ENCODE peak calls at places on chromosomes 3 and 15, in seven cellular contexts. G is SK-N-SH, K is HCT116, Q is HepG2, W is endothelial cell of umbilical vein, B is GM12878, D is K562. Z is an unnamed sample. For H3K36me3, the result is how much of the 10 kb centered on the place peaks cover.

GRCh38 chr3:33438284-33438668 is 1.9 kb downstream of the UBP1 start:
- DNase-seq in G (no peak), W (peak), K (no peak), D (peak), B (no peak), Q (peak), Z (no peak)

GRCh38 chr15:32029862-32030781 is at the start of gene CHRNA7:
- DNase-seq in W (peak), D (peak), B (no peak), G (peak), K (peak), Q (peak), Z (no peak)

GRCh38 chr3:49279376-49279775 is 2.3 kb upstream of the C3orf62 start:
- DNase-seq in Q (no peak), B (no peak), W (peak), G (no peak), D (no peak), K (no peak), Z (no peak)

GRCh38 chr3:127457746-127458145 is 132.8 kb downstream of the TPRA1 start:
- DNase-seq in G (no peak), D (no peak), K (no peak), Q (no peak), W (no peak), B (no peak), Z (no peak)

GRCh38 chr15:31261266-31262142 is 65.1 kb upstream of the KLF13 start:
- DNase-seq in W (no peak), K (no peak), Q (no peak), G (no peak), B (no peak), D (no peak), Z (no peak)

GRCh38 chr3:130323503-130323902 is 22.0 kb upstream of the COL6A5 start:
- DNase-seq in B (no peak), G (no peak), W (no peak), Q (no peak), K (no peak), D (no peak), Z (no peak)

GRCh38 chr15:33071451-33071850 is 123.1 kb downstream of the FMN1 start:
- DNase-seq in W (no peak), B (no peak), K (no peak), Q (no peak), G (no peak), D (no peak), Z (no peak)

GRCh38 chr3:5004319-5005152 is 25.3 kb downstream of the BHLHE40 start:
- DNase-seq in Q (no peak), K (no peak), G (no peak), D (no peak), B (no peak), W (no peak), Z (no peak)

GRCh38 chr3:136545664-136546266 is 206.4 kb downstream of the STAG1 start:
- DNase-seq in G (no peak), Q (no peak), D (peak), B (no peak), W (peak), K (no peak), Z (no peak)

GRCh38 chr3:156675744-156676466 is 1.5 kb downstream of the TIPARP start:
- DNase-seq in Q (peak), D (peak), G (peak), K (peak), B (no peak), W (peak), Z (peak)

GRCh38 chr15:77564933-77565332 is 67.8 kb downstream of the LINGO1 start:
- DNase-seq in W (no peak), G (no peak), D (no peak), B (no peak), K (no peak), Q (no peak), Z (no peak)

GRCh38 chr3:128491900-128492352 is 1.1 kb downstream of the GATA2 start:
- DNase-seq in G (no peak), W (peak), K (no peak), B (no peak), D (no peak), Q (no peak), Z (no peak)

GRCh38 chr3:5563537-5564277 is 376.2 kb downstream of the EDEM1 start:
- DNase-seq in Q (no peak), D (peak), K (peak), W (no peak), B (no peak), G (no peak), Z (no peak)

GRCh38 chr3:128485283-128486156 is 7.5 kb downstream of the GATA2 start:
- DNase-seq in B (no peak), Q (no peak), W (no peak), G (no peak), K (no peak), D (no peak), Z (no peak)

GRCh38 chr3:40745381-40746106 is 220.8 kb downstream of the ZNF621 start:
- DNase-seq in D (no peak), B (no peak), K (no peak), G (no peak), W (no peak), Q (no peak), Z (no peak)

GRCh38 chr15:44736261-44736765 is at the start of gene TRIM69:
- DNase-seq in K (no peak), B (no peak), D (no peak), G (no peak), W (no peak), Q (no peak), Z (no peak)

GRCh38 chr15:94239474-94239873 is 8.1 kb downstream of the MCTP2 start:
- DNase-seq in D (no peak), K (no peak), W (no peak), G (no peak), B (no peak), Q (no peak), Z (no peak)

GRCh38 chr3:45137656-45138181 is 8.5 kb downstream of the CDCP1 start:
- DNase-seq in Q (no peak), D (peak), B (no peak), G (no peak), K (no peak), W (no peak), Z (no peak)

GRCh38 chr3:6362406-6362805 is 498.5 kb upstream of the GRM7 start:
- DNase-seq in K (no peak), B (no peak), Q (no peak), G (no peak), D (no peak), W (no peak), Z (no peak)

GRCh38 chr3:35665390-35666055 is 26.2 kb downstream of the ARPP21 start:
- DNase-seq in K (no peak), G (no peak), B (no peak), W (peak), D (no peak), Q (no peak), Z (no peak)

GRCh38 chr3:175266993-175267960 is 408.1 kb downstream of the NAALADL2 start:
- DNase-seq in K (no peak), W (no peak), B (no peak), G (no peak), D (no peak), Q (no peak), Z (no peak)

GRCh38 chr15:55289011-55289572 is 521 bp downstream of the RAB27A start:
- DNase-seq in Q (peak), K (no peak), B (no peak), G (no peak), W (peak), D (peak), Z (no peak)

GRCh38 chr3:535566-536416 is 339.2 kb downstream of the CHL1 start:
- DNase-seq in W (no peak), Q (no peak), G (peak), D (no peak), B (no peak), K (no peak), Z (no peak)

GRCh38 chr3:29514170-29514569 is 233.3 kb downstream of the RBMS3 start:
- DNase-seq in G (no peak), D (no peak), Q (no peak), W (no peak), B (no peak), K (no peak), Z (no peak)

GRCh38 chr3:181709537-181710279 is 2.0 kb upstream of the SOX2 start:
- DNase-seq in B (no peak), G (peak), D (peak), Q (peak), K (peak), W (peak), Z (no peak)

GRCh38 chr3:155737844-155738460 is 6.9 kb downstream of the PLCH1 start:
- DNase-seq in G (no peak), W (no peak), Q (peak), B (peak), D (no peak), K (peak), Z (no peak)

GRCh38 chr3:168467085-168467714 is 371.5 kb upstream of the GOLIM4 start:
- DNase-seq in Q (no peak), D (no peak), W (peak), G (peak), B (peak), K (no peak), Z (no peak)

GRCh38 chr3:159273608-159274007 is 471.8 kb downstream of the MFSD1 start:
- DNase-seq in Q (peak), W (peak), B (no peak), G (no peak), D (no peak), K (no peak), Z (no peak)

GRCh38 chr3:122754867-122755835 is 38.5 kb downstream of the HSPBAP1 start:
- DNase-seq in K (peak), B (peak), G (peak), W (peak), Q (peak), D (peak), Z (no peak)

GRCh38 chr3:126373682-126374601 is 16.7 kb upstream of the KLF15 start:
- DNase-seq in W (no peak), K (no peak), Q (no peak), D (no peak), G (no peak), B (no peak), Z (no peak)

GRCh38 chr15:71182522-71182921 is 67.3 kb downstream of the THSD4 start:
- DNase-seq in W (no peak), Q (no peak), D (no peak), K (no peak), B (no peak), G (no peak), Z (no peak)

GRCh38 chr3:108486910-108487309 is 23.5 kb downstream of the MYH15 start:
- DNase-seq in G (peak), B (no peak), W (peak), Q (no peak), K (no peak), D (no peak), Z (no peak)

GRCh38 chr3:172659246-172660002 is 51.4 kb downstream of the NCEH1 start:
- DNase-seq in K (peak), D (no peak), B (no peak), Q (no peak), W (no peak), G (no peak), Z (no peak)

GRCh38 chr3:163056874-163057497 is 1560.4 kb downstream of the OTOL1 start:
- DNase-seq in W (no peak), K (peak), Q (peak), D (peak), B (no peak), G (peak), Z (peak)

GRCh38 chr3:46372492-46373359 is 2.0 kb downstream of the CCR5 start:
- DNase-seq in G (no peak), Q (no peak), W (no peak), D (no peak), K (no peak), B (no peak), Z (no peak)

GRCh38 chr3:46692566-46692983 is 904 bp downstream of the ALS2CL start:
- DNase-seq in G (no peak), D (no peak), Q (no peak), W (peak), K (peak), B (no peak), Z (no peak)

GRCh38 chr3:125000661-125001060 is 55.1 kb downstream of the HEG1 start:
- DNase-seq in B (no peak), G (no peak), K (no peak), Q (no peak), D (no peak), W (no peak), Z (no peak)

GRCh38 chr3:8239718-8240698 is 261.6 kb upstream of the LMCD1 start:
- DNase-seq in Q (peak), K (peak), G (peak), W (peak), D (peak), B (no peak), Z (no peak)

GRCh38 chr3:50572801-50573371 is 3.6 kb downstream of the HEMK1 start:
- DNase-seq in G (no peak), W (no peak), Q (no peak), B (no peak), K (no peak), D (no peak), Z (no peak)

GRCh38 chr3:4906107-4906621 is 73.1 kb upstream of the BHLHE40 start:
- DNase-seq in Q (no peak), G (peak), K (no peak), B (no peak), D (peak), W (no peak), Z (peak)

GRCh38 chr15:78923480-78924360 is 21.1 kb downstream of the CTSH start:
- DNase-seq in Q (no peak), G (no peak), B (no peak), W (no peak), K (no peak), D (no peak), Z (no peak)
- H3K36me3 ChIP-seq in Q (under half), G (under half), B (under half), W (under half), K (under half), D (half or more), Z (under half)

DNA sequence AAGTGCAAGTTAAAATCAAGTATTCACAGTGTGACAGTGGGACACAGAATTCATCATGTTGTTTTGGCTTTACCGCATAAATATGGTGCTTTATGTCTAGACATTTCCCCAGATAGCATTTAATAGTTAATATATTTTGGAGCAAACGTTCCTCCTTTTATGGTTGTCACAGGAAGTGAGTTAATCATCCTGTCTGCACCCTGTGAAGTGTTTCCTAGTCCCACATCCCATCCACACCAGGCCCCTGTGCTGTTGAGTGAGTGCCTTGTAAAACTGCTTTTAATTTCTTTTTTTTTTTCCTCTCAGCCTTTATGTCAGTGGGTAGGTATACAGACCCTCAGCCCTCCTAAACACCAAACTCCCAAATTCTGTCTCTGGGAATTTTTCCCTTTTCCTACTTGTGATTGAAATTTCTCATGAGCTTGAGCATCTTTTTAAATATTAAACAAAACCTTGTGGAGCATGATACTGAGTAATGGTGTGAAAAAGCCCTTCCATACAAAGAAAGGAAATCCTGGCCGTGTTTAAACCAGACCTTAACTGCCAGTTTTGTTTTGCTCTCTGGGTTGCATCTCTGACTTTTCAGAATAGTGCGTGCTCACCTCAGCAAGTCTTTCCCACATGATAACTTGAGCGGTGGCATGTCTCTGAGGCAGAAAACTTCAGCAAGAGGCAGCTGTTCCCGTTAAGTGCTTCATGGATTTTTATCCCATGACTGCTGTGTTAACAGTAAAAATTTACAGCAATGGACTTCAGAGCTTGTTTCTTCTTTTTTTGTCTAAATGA is 393.5 kb downstream of the FEZF2 start:
- DNase-seq in Q (no peak), B (no peak), G (no peak), D (no peak), W (peak), K (no peak), Z (peak)
- H3K9ac ChIP-seq in Q (no peak), B (no peak), G (no peak), D (no peak), W (peak), K (no peak), Z (no peak)

GRCh38 chr3:10637342-10637741 is 132.0 kb upstream of the ATP2B2 start:
- DNase-seq in Q (no peak), W (no peak), B (no peak), G (no peak), D (no peak), K (no peak), Z (no peak)

GRCh38 chr3:10638466-10638865 is 133.1 kb upstream of the ATP2B2 start:
- DNase-seq in K (no peak), D (no peak), W (no peak), Q (no peak), B (no peak), G (no peak), Z (no peak)

GRCh38 chr3:10632741-10633140 is 127.4 kb upstream of the ATP2B2 start:
- DNase-seq in K (no peak), Q (no peak), D (no peak), B (no peak), W (no peak), G (no peak), Z (no peak)

GRCh38 chr3:10631224-10631623 is 125.8 kb upstream of the ATP2B2 start:
- DNase-seq in K (no peak), B (no peak), G (no peak), Q (no peak), W (no peak), D (no peak), Z (no peak)

GRCh38 chr3:10635446-10636076 is 130.2 kb upstream of the ATP2B2 start:
- DNase-seq in G (no peak), Q (no peak), B (no peak), D (no peak), W (no peak), K (no peak), Z (no peak)
- TF ChIP-seq POLR2AphosphoS5 in G (no peak), Q (no peak), B (no peak), D (no peak), W (no peak), K (no peak), Z (no peak)

GRCh38 chr3:185915642-185916041 is 22.2 kb downstream of the TRA2B start:
- DNase-seq in K (no peak), Q (no peak), W (no peak), D (no peak), B (no peak), G (no peak), Z (no peak)
- H3K36me3 ChIP-seq in K (half or more), Q (under half), W (under half), D (half or more), B (under half), G (half or more), Z (half or more)

DNA sequence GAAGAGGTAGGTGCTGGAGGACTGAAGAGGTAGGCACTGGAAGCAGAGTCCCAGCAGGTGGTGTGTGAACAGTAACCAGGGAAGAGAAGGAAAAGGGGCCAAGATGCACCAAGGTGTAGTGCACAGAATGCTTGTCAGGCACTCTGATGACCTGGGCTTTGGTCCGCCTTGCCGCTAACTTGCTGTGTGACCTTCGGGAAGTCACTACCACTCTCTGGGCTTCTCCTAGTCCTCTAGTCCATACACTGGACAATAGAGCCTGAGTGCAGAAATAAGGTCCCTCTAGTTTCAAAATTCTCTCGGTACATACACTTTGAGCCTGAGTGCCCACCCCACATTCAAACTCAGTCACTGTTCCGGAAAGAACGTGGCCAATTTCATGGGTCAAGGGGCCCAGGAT is 24.1 kb downstream of the ANP32A start:
- DNase-seq in G (no peak), W (no peak), K (no peak), Q (no peak), D (no peak), B (no peak), Z (no peak)
- H3K9ac ChIP-seq in G (no peak), W (no peak), K (no peak), Q (no peak), D (no peak), B (no peak), Z (no peak)

GRCh38 chr3:15331072-15331605 is 1.2 kb downstream of the SH3BP5 start:
- DNase-seq in W (peak), G (no peak), B (no peak), K (no peak), Q (no peak), D (no peak), Z (no peak)
- TF ChIP-seq POLR2AphosphoS5 in W (no peak), G (no peak), B (no peak), K (no peak), Q (no peak), D (no peak), Z (no peak)

GRCh38 chr15:74838746-74839525 is 4.0 kb downstream of the ULK3 start:
- DNase-seq in W (no peak), Q (no peak), G (no peak), D (no peak), B (no peak), K (no peak), Z (no peak)

GRCh38 chr15:74838117-74838516 is 4.8 kb downstream of the ULK3 start:
- DNase-seq in K (no peak), G (no peak), D (no peak), Q (no peak), B (no peak), W (no peak), Z (no peak)

GRCh38 chr15:74841761-74842385 is 1.1 kb downstream of the ULK3 start:
- DNase-seq in Q (no peak), W (no peak), B (no peak), K (no peak), D (no peak), G (no peak), Z (no peak)

GRCh38 chr15:74840851-74841760 is 1.9 kb downstream of the ULK3 start:
- DNase-seq in B (no peak), G (no peak), K (no peak), D (no peak), W (no peak), Q (no peak), Z (no peak)

GRCh38 chr15:74839526-74840395 is 3.2 kb downstream of the ULK3 start:
- DNase-seq in W (no peak), Q (no peak), B (no peak), D (no peak), G (no peak), K (no peak), Z (no peak)
- H3K36me3 ChIP-seq in W (under half), Q (under half), B (under half), D (half or more), G (under half), K (under half), Z (under half)

GRCh38 chr3:69326821-69327433 is 59.0 kb downstream of the FRMD4B start:
- DNase-seq in W (peak), D (no peak), Q (no peak), B (peak), G (no peak), K (no peak), Z (no peak)
- H3K9ac ChIP-seq in W (no peak), D (no peak), Q (no peak), B (peak), G (peak), K (no peak), Z (no peak)

GRCh38 chr15:90265271-90266060 is at the start of gene NGRN:
- DNase-seq in Q (peak), G (peak), W (peak), D (peak), B (peak), K (peak), Z (peak)

GRCh38 chr15:90264649-90265048 is 823 bp upstream of the NGRN start:
- DNase-seq in Q (peak), G (no peak), D (no peak), W (peak), B (no peak), K (no peak), Z (no peak)

GRCh38 chr15:90268415-90268814 is 2.9 kb downstream of the NGRN start:
- DNase-seq in D (no peak), Q (no peak), G (no peak), K (no peak), W (peak), B (no peak), Z (no peak)

GRCh38 chr15:90266485-90266884 is 1.0 kb downstream of the NGRN start:
- DNase-seq in B (no peak), D (no peak), G (no peak), K (no peak), W (no peak), Q (no peak), Z (no peak)

DNA sequence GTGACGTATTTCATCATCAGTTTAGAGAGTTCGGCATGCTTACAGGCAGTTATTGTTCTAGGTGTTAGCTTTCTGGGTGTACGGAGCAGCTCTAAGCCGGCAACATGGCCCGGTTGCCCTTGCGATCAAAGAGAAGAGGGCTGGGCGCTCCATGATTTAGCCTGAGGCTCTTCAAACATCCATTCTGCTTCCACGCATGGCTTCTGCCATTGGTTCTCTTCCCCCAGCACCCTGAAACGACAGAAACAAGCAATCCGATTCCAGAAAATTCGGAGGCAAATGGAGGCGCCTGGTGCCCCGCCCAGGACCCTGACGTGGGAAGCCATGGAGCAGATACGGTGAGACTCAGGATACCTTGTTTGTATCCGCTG is 574 bp downstream of the NGRN start:
- DNase-seq in Q (no peak), K (peak), D (peak), G (peak), B (no peak), W (no peak), Z (no peak)
- TF ChIP-seq POLR2AphosphoS5 in Q (no peak), K (no peak), D (no peak), G (no peak), B (no peak), W (no peak), Z (no peak)

Z was measured in SK-N-MC.